ENCODE peak calls at places on chromosome 19, in four cellular contexts. One of them, this sample, is unnamed.

GRCh38 chr19:17532116-17532515 is 20.7 kb downstream of the PGLS start:
- DNase-seq in stimulated activated CD4-positive, alpha-beta T cell treated with anti-CD3 and anti-CD28 coated beads, Interleukin-4, amount 100 ng/mL, for 48 hours: no peak
- DNase-seq in NCI-H345: no peak
- DNase-seq in dorsolateral prefrontal cortex: no peak
- DNase-seq in this sample: no peak

GRCh38 chr19:47228168-47228936 is 2.6 kb downstream of the BBC3 start:
- DNase-seq in stimulated activated CD4-positive, alpha-beta T cell treated with anti-CD3 and anti-CD28 coated beads, Interleukin-4, amount 100 ng/mL, for 48 hours: no peak
- DNase-seq in NCI-H345: peak
- DNase-seq in dorsolateral prefrontal cortex: no peak
- DNase-seq in this sample: peak

GRCh38 chr19:46065486-46065885 is 24.7 kb upstream of the IGFL4 start:
- DNase-seq in stimulated activated CD4-positive, alpha-beta T cell treated with anti-CD3 and anti-CD28 coated beads, Interleukin-4, amount 100 ng/mL, for 48 hours: no peak
- DNase-seq in NCI-H345: no peak
- DNase-seq in dorsolateral prefrontal cortex: no peak
- DNase-seq in this sample: no peak

GRCh38 chr19:748274-748598 is 2.7 kb upstream of the MISP start:
- DNase-seq in stimulated activated CD4-positive, alpha-beta T cell treated with anti-CD3 and anti-CD28 coated beads, Interleukin-4, amount 100 ng/mL, for 48 hours: no peak
- DNase-seq in NCI-H345: no peak
- DNase-seq in dorsolateral prefrontal cortex: no peak
- DNase-seq in this sample: no peak

GRCh38 chr19:15502264-15502663 is 6.1 kb upstream of the CYP4F22 start:
- DNase-seq in stimulated activated CD4-positive, alpha-beta T cell treated with anti-CD3 and anti-CD28 coated beads, Interleukin-4, amount 100 ng/mL, for 48 hours: no peak
- DNase-seq in NCI-H345: no peak
- DNase-seq in dorsolateral prefrontal cortex: no peak
- DNase-seq in this sample: no peak

GRCh38 chr19:46887240-46887782 is 26.5 kb downstream of the ARHGAP35 start:
- DNase-seq in stimulated activated CD4-positive, alpha-beta T cell treated with anti-CD3 and anti-CD28 coated beads, Interleukin-4, amount 100 ng/mL, for 48 hours: no peak
- DNase-seq in NCI-H345: no peak
- DNase-seq in dorsolateral prefrontal cortex: no peak
- DNase-seq in this sample: no peak

GRCh38 chr19:36604656-36605100 is 435 bp upstream of the ZNF382 start:
- DNase-seq in stimulated activated CD4-positive, alpha-beta T cell treated with anti-CD3 and anti-CD28 coated beads, Interleukin-4, amount 100 ng/mL, for 48 hours: peak
- DNase-seq in NCI-H345: no peak
- DNase-seq in dorsolateral prefrontal cortex: peak
- DNase-seq in this sample: peak

GRCh38 chr19:49712397-49712859 is 21.5 kb downstream of the CPT1C start:
- DNase-seq in stimulated activated CD4-positive, alpha-beta T cell treated with anti-CD3 and anti-CD28 coated beads, Interleukin-4, amount 100 ng/mL, for 48 hours: no peak
- DNase-seq in NCI-H345: no peak
- DNase-seq in dorsolateral prefrontal cortex: peak
- DNase-seq in this sample: peak

GRCh38 chr19:28980236-28980868 is 232.6 kb downstream of the UQCRFS1 start:
- DNase-seq in stimulated activated CD4-positive, alpha-beta T cell treated with anti-CD3 and anti-CD28 coated beads, Interleukin-4, amount 100 ng/mL, for 48 hours: no peak
- DNase-seq in NCI-H345: no peak
- DNase-seq in dorsolateral prefrontal cortex: no peak
- DNase-seq in this sample: no peak

GRCh38 chr19:14354445-14354844 is 26.8 kb upstream of the ADGRE5 start:
- DNase-seq in stimulated activated CD4-positive, alpha-beta T cell treated with anti-CD3 and anti-CD28 coated beads, Interleukin-4, amount 100 ng/mL, for 48 hours: no peak
- DNase-seq in NCI-H345: no peak
- DNase-seq in dorsolateral prefrontal cortex: no peak
- DNase-seq in this sample: no peak

GRCh38 chr19:13627531-13627930 is 121.3 kb upstream of the CACNA1A start:
- DNase-seq in stimulated activated CD4-positive, alpha-beta T cell treated with anti-CD3 and anti-CD28 coated beads, Interleukin-4, amount 100 ng/mL, for 48 hours: no peak
- DNase-seq in NCI-H345: no peak
- DNase-seq in dorsolateral prefrontal cortex: no peak
- DNase-seq in this sample: no peak

GRCh38 chr19:1986357-1987162 is 29.0 kb downstream of the BTBD2 start:
- DNase-seq in stimulated activated CD4-positive, alpha-beta T cell treated with anti-CD3 and anti-CD28 coated beads, Interleukin-4, amount 100 ng/mL, for 48 hours: no peak
- DNase-seq in NCI-H345: no peak
- DNase-seq in dorsolateral prefrontal cortex: no peak
- DNase-seq in this sample: no peak

GRCh38 chr19:12163841-12164240 is 945 bp downstream of the ZNF136 start:
- DNase-seq in stimulated activated CD4-positive, alpha-beta T cell treated with anti-CD3 and anti-CD28 coated beads, Interleukin-4, amount 100 ng/mL, for 48 hours: no peak
- DNase-seq in NCI-H345: no peak
- DNase-seq in dorsolateral prefrontal cortex: no peak
- DNase-seq in this sample: no peak

GRCh38 chr19:57651654-57651996 is 17.1 kb upstream of the ZSCAN4 start:
- DNase-seq in stimulated activated CD4-positive, alpha-beta T cell treated with anti-CD3 and anti-CD28 coated beads, Interleukin-4, amount 100 ng/mL, for 48 hours: no peak
- DNase-seq in NCI-H345: no peak
- DNase-seq in dorsolateral prefrontal cortex: no peak
- DNase-seq in this sample: no peak

GRCh38 chr19:843180-843835 is 2.5 kb downstream of the PRTN3 start:
- DNase-seq in stimulated activated CD4-positive, alpha-beta T cell treated with anti-CD3 and anti-CD28 coated beads, Interleukin-4, amount 100 ng/mL, for 48 hours: no peak
- DNase-seq in NCI-H345: no peak
- DNase-seq in dorsolateral prefrontal cortex: peak
- DNase-seq in this sample: no peak

GRCh38 chr19:20968092-20968491 is 45.0 kb downstream of the ZNF85 start:
- DNase-seq in stimulated activated CD4-positive, alpha-beta T cell treated with anti-CD3 and anti-CD28 coated beads, Interleukin-4, amount 100 ng/mL, for 48 hours: no peak
- DNase-seq in NCI-H345: no peak
- DNase-seq in dorsolateral prefrontal cortex: no peak
- DNase-seq in this sample: no peak

GRCh38 chr19:32040246-32040645 is 305.2 kb upstream of the ZNF507 start:
- DNase-seq in stimulated activated CD4-positive, alpha-beta T cell treated with anti-CD3 and anti-CD28 coated beads, Interleukin-4, amount 100 ng/mL, for 48 hours: no peak
- DNase-seq in NCI-H345: no peak
- DNase-seq in dorsolateral prefrontal cortex: no peak
- DNase-seq in this sample: no peak

GRCh38 chr19:11921852-11922495 is 2.9 kb upstream of the ZNF700 start:
- DNase-seq in stimulated activated CD4-positive, alpha-beta T cell treated with anti-CD3 and anti-CD28 coated beads, Interleukin-4, amount 100 ng/mL, for 48 hours: no peak
- DNase-seq in NCI-H345: no peak
- DNase-seq in dorsolateral prefrontal cortex: no peak
- DNase-seq in this sample: no peak

GRCh38 chr19:4640247-4641000 is 1.1 kb downstream of the TNFAIP8L1 start:
- DNase-seq in stimulated activated CD4-positive, alpha-beta T cell treated with anti-CD3 and anti-CD28 coated beads, Interleukin-4, amount 100 ng/mL, for 48 hours: no peak
- DNase-seq in NCI-H345: no peak
- DNase-seq in dorsolateral prefrontal cortex: no peak
- DNase-seq in this sample: no peak

GRCh38 chr19:44608391-44608821 is 5.0 kb upstream of the IGSF23 start:
- DNase-seq in stimulated activated CD4-positive, alpha-beta T cell treated with anti-CD3 and anti-CD28 coated beads, Interleukin-4, amount 100 ng/mL, for 48 hours: no peak
- DNase-seq in NCI-H345: peak
- DNase-seq in dorsolateral prefrontal cortex: no peak
- DNase-seq in this sample: no peak

GRCh38 chr19:18785179-18786124 is 5.7 kb downstream of the COMP start:
- DNase-seq in stimulated activated CD4-positive, alpha-beta T cell treated with anti-CD3 and anti-CD28 coated beads, Interleukin-4, amount 100 ng/mL, for 48 hours: peak
- DNase-seq in NCI-H345: no peak
- DNase-seq in dorsolateral prefrontal cortex: no peak
- DNase-seq in this sample: peak

GRCh38 chr19:40006273-40006691 is 9.4 kb downstream of the ZNF546 start:
- DNase-seq in stimulated activated CD4-positive, alpha-beta T cell treated with anti-CD3 and anti-CD28 coated beads, Interleukin-4, amount 100 ng/mL, for 48 hours: no peak
- DNase-seq in NCI-H345: no peak
- DNase-seq in dorsolateral prefrontal cortex: no peak
- DNase-seq in this sample: peak

GRCh38 chr19:56918682-56919307 is 78.3 kb upstream of the PEG3 start:
- DNase-seq in stimulated activated CD4-positive, alpha-beta T cell treated with anti-CD3 and anti-CD28 coated beads, Interleukin-4, amount 100 ng/mL, for 48 hours: no peak
- DNase-seq in NCI-H345: no peak
- DNase-seq in dorsolateral prefrontal cortex: no peak
- DNase-seq in this sample: no peak

GRCh38 chr19:48627211-48627864 is 8.0 kb downstream of the SPHK2 start:
- DNase-seq in stimulated activated CD4-positive, alpha-beta T cell treated with anti-CD3 and anti-CD28 coated beads, Interleukin-4, amount 100 ng/mL, for 48 hours: no peak
- DNase-seq in NCI-H345: no peak
- DNase-seq in dorsolateral prefrontal cortex: no peak
- DNase-seq in this sample: no peak

GRCh38 chr19:33241091-33241529 is 15.5 kb upstream of the SLC7A10 start:
- DNase-seq in stimulated activated CD4-positive, alpha-beta T cell treated with anti-CD3 and anti-CD28 coated beads, Interleukin-4, amount 100 ng/mL, for 48 hours: no peak
- DNase-seq in NCI-H345: no peak
- DNase-seq in dorsolateral prefrontal cortex: no peak
- DNase-seq in this sample: no peak

GRCh38 chr19:47511681-47512080 is 3.2 kb downstream of the NAPA start:
- DNase-seq in stimulated activated CD4-positive, alpha-beta T cell treated with anti-CD3 and anti-CD28 coated beads, Interleukin-4, amount 100 ng/mL, for 48 hours: no peak
- DNase-seq in NCI-H345: no peak
- DNase-seq in dorsolateral prefrontal cortex: peak
- DNase-seq in this sample: no peak

GRCh38 chr19:11384778-11385129 is 640 bp upstream of the EPOR start:
- DNase-seq in stimulated activated CD4-positive, alpha-beta T cell treated with anti-CD3 and anti-CD28 coated beads, Interleukin-4, amount 100 ng/mL, for 48 hours: no peak
- DNase-seq in NCI-H345: no peak
- DNase-seq in dorsolateral prefrontal cortex: no peak
- DNase-seq in this sample: no peak

GRCh38 chr19:45216677-45217076 is 28.5 kb downstream of the EXOC3L2 start:
- DNase-seq in stimulated activated CD4-positive, alpha-beta T cell treated with anti-CD3 and anti-CD28 coated beads, Interleukin-4, amount 100 ng/mL, for 48 hours: no peak
- DNase-seq in NCI-H345: no peak
- DNase-seq in dorsolateral prefrontal cortex: no peak
- DNase-seq in this sample: no peak

GRCh38 chr19:31361728-31362127 is 12.5 kb upstream of the TSHZ3 start:
- DNase-seq in stimulated activated CD4-positive, alpha-beta T cell treated with anti-CD3 and anti-CD28 coated beads, Interleukin-4, amount 100 ng/mL, for 48 hours: no peak
- DNase-seq in NCI-H345: no peak
- DNase-seq in dorsolateral prefrontal cortex: no peak
- DNase-seq in this sample: no peak

GRCh38 chr19:35116085-35116801 is 620 bp downstream of the FXYD3 start:
- DNase-seq in stimulated activated CD4-positive, alpha-beta T cell treated with anti-CD3 and anti-CD28 coated beads, Interleukin-4, amount 100 ng/mL, for 48 hours: no peak
- DNase-seq in NCI-H345: peak
- DNase-seq in dorsolateral prefrontal cortex: no peak
- DNase-seq in this sample: no peak

GRCh38 chr19:11624064-11624463 is 26.8 kb downstream of the ZNF627 start:
- DNase-seq in stimulated activated CD4-positive, alpha-beta T cell treated with anti-CD3 and anti-CD28 coated beads, Interleukin-4, amount 100 ng/mL, for 48 hours: no peak
- DNase-seq in NCI-H345: no peak
- DNase-seq in dorsolateral prefrontal cortex: no peak
- DNase-seq in this sample: no peak

GRCh38 chr19:35344511-35345031 is 3.1 kb upstream of the FFAR1 start:
- DNase-seq in stimulated activated CD4-positive, alpha-beta T cell treated with anti-CD3 and anti-CD28 coated beads, Interleukin-4, amount 100 ng/mL, for 48 hours: no peak
- DNase-seq in NCI-H345: no peak
- DNase-seq in dorsolateral prefrontal cortex: no peak
- DNase-seq in this sample: no peak

This sample was measured in CMK.